ENCODE peak calls at places on chromosome 10, in ten cellular contexts. O is cardiac fibroblast; B is NCI-H2171; G is activated T-cell treated with anti-CD3 and anti-CD28 coated beads, Interleukin-2, amount 50 U/mL, for 24 hours; J is HFF-Myc; S is T-helper 22 cell; M is GM12865; D is BJ; P is posterior cingulate gyrus; U is tibial artery. T is an unnamed sample.

GRCh38 chr10:48791267-48791928 is 106.7 kb downstream of the WDFY4 start:
- DNase-seq in D (no peak), J (no peak), U (no peak), P (no peak), O (no peak), B (no peak), M (no peak), S (no peak), G (no peak), T (no peak)

GRCh38 chr10:58734116-58734515 is 221.4 kb downstream of the BICC1 start:
- DNase-seq in P (no peak), J (no peak), S (no peak), D (peak), M (no peak), G (no peak), U (no peak), B (no peak), O (no peak), T (no peak)

GRCh38 chr10:98045785-98046389 is 15.5 kb upstream of the CRTAC1 start:
- DNase-seq in J (peak), O (peak), S (no peak), B (peak), U (no peak), D (no peak), G (peak), P (peak), M (peak), T (peak)

GRCh38 chr10:43136995-43137700 is 1.1 kb upstream of the CSGALNACT2 start:
- DNase-seq in J (no peak), S (no peak), D (no peak), M (no peak), P (peak), B (no peak), G (no peak), O (peak), U (no peak), T (no peak)

GRCh38 chr10:75083972-75084833 is 27.3 kb upstream of the SAMD8 start:
- DNase-seq in G (no peak), P (no peak), S (no peak), D (no peak), B (no peak), O (no peak), J (no peak), U (no peak), M (no peak), T (no peak)

GRCh38 chr10:99555371-99556224 is 22.9 kb downstream of the NKX2-3 start:
- DNase-seq in O (no peak), G (no peak), S (no peak), P (no peak), J (no peak), D (no peak), U (no peak), M (peak), B (no peak), T (no peak)

GRCh38 chr10:133177380-133178157 is 17.6 kb downstream of the KNDC1 start:
- DNase-seq in M (no peak), U (no peak), S (no peak), P (no peak), O (no peak), G (no peak), J (no peak), D (no peak), B (no peak), T (no peak)

GRCh38 chr10:97683556-97684357 is 3.3 kb downstream of the AVPI1 start:
- DNase-seq in M (no peak), J (no peak), S (no peak), D (no peak), U (peak), P (no peak), G (no peak), B (no peak), O (peak), T (peak)

GRCh38 chr10:91349381-91349780 is 60.8 kb upstream of the HECTD2 start:
- DNase-seq in B (no peak), P (no peak), S (no peak), J (no peak), O (peak), G (no peak), M (no peak), D (peak), U (peak), T (no peak)

GRCh38 chr10:58514102-58514472 is 1.4 kb downstream of the BICC1 start:
- DNase-seq in B (no peak), P (no peak), M (no peak), S (no peak), G (no peak), J (no peak), D (no peak), U (no peak), O (peak), T (no peak)

GRCh38 chr10:5533098-5533731 is 8.5 kb downstream of the CALML3 start:
- DNase-seq in O (no peak), S (no peak), D (no peak), U (peak), P (no peak), G (peak), J (no peak), B (no peak), M (no peak), T (peak)

GRCh38 chr10:74371696-74372095 is 220.7 kb downstream of the ADK start:
- DNase-seq in B (no peak), P (no peak), D (no peak), G (no peak), M (no peak), U (no peak), S (no peak), O (peak), J (peak), T (no peak)

T was measured in Peyer's patch.